ENCODE peak calls at places on chromosomes 3 and 15, in four cellular contexts. I is NCI-H774, G is hippocampal formation, T is A172. R is an unnamed sample.

GRCh38 chr3:144480520-144480919 is 508.9 kb downstream of the DIPK2A start:
- DNase-seq in T (no peak), I (no peak), G (no peak), R (no peak)

GRCh38 chr15:91769919-91770318 is 83.6 kb upstream of the SLCO3A1 start:
- DNase-seq in T (no peak), I (no peak), G (no peak), R (no peak)

GRCh38 chr15:77033417-77033728 is 37.5 kb downstream of the TSPAN3 start:
- DNase-seq in T (no peak), G (no peak), I (no peak), R (no peak)

GRCh38 chr3:3927965-3928364 is 128.7 kb downstream of the LRRN1 start:
- DNase-seq in I (no peak), T (no peak), G (no peak), R (no peak)

GRCh38 chr15:70794596-70795310 is 31.4 kb upstream of the UACA start:
- DNase-seq in T (peak; percentile 28), G (no peak), I (no peak), R (no peak)

GRCh38 chr3:56878046-56878445 is 76.3 kb upstream of the ARHGEF3 start:
- DNase-seq in T (no peak), G (peak; percentile 44), I (no peak), R (no peak)

GRCh38 chr3:66272016-66272415 is 51.2 kb downstream of the SLC25A26 start:
- DNase-seq in T (no peak), G (no peak), I (no peak), R (no peak)

GRCh38 chr15:70257573-70258220 is 160.0 kb upstream of the TLE3 start:
- DNase-seq in I (no peak), T (no peak), G (no peak), R (no peak)

GRCh38 chr3:71998995-71999673 is 214.2 kb upstream of the PROK2 start:
- DNase-seq in I (no peak), T (peak; percentile 71), G (no peak), R (no peak)

GRCh38 chr3:116927918-116928317 is 218.3 kb downstream of the TUSC7 start:
- DNase-seq in T (no peak), G (no peak), I (no peak), R (no peak)

GRCh38 chr3:157832588-157832987 is 273.6 kb downstream of the SHOX2 start:
- DNase-seq in G (no peak), T (peak; percentile 18), I (no peak), R (no peak)

GRCh38 chr3:106617276-106617675 is 748.5 kb upstream of the CBLB start:
- DNase-seq in T (no peak), G (no peak), I (no peak), R (no peak)

GRCh38 chr15:80854104-80854503 is 74.9 kb downstream of the CEMIP start:
- DNase-seq in G (peak; percentile 32), I (no peak), T (no peak), R (no peak)

GRCh38 chr15:40769310-40770146 is at the start of gene C15orf62:
- DNase-seq in G (peak; percentile 18), T (peak; percentile 88), I (no peak), R (peak; percentile 83)

GRCh38 chr3:126352476-126353454 is 4.4 kb downstream of the KLF15 start:
- DNase-seq in T (no peak), G (no peak), I (no peak), R (no peak)

GRCh38 chr3:65742914-65743313 is 295.8 kb downstream of the MAGI1 start:
- DNase-seq in T (no peak), I (no peak), G (no peak), R (no peak)

GRCh38 chr3:52872245-52872644 is 25.1 kb downstream of the STIMATE start:
- DNase-seq in G (no peak), I (no peak), T (no peak), R (no peak)

R was measured in mucosa of gallbladder.